ENCODE peak calls at places on chromosomes 5 and 9, in five cellular contexts. One of them, this sample, is unnamed.

GRCh38 chr9:137673871-137674270 is 55.1 kb downstream of the EHMT1 start:
- DNase-seq in A673: no peak
- DNase-seq in choroid plexus epithelial cell: peak; percentile 57
- DNase-seq in cardiac muscle cell: peak; percentile 34
- DNase-seq in CD8-positive, alpha-beta T cell: no peak
- DNase-seq in this sample: no peak

GRCh38 chr9:5375790-5376477 is 36.3 kb upstream of the RLN1 start:
- DNase-seq in A673: no peak
- DNase-seq in choroid plexus epithelial cell: peak; percentile 9
- DNase-seq in cardiac muscle cell: no peak
- DNase-seq in CD8-positive, alpha-beta T cell: no peak
- DNase-seq in this sample: no peak

GRCh38 chr5:79809743-79810142 is 120.1 kb downstream of the CMYA5 start:
- DNase-seq in A673: no peak
- DNase-seq in choroid plexus epithelial cell: no peak
- DNase-seq in cardiac muscle cell: no peak
- DNase-seq in CD8-positive, alpha-beta T cell: no peak
- DNase-seq in this sample: no peak

GRCh38 chr5:137342764-137343163 is 156.4 kb downstream of the SPOCK1 start:
- DNase-seq in A673: no peak
- DNase-seq in choroid plexus epithelial cell: peak; percentile 10
- DNase-seq in cardiac muscle cell: no peak
- DNase-seq in CD8-positive, alpha-beta T cell: no peak
- DNase-seq in this sample: no peak

GRCh38 chr5:173245319-173246134 is 10.5 kb upstream of the NKX2-5 start:
- DNase-seq in A673: no peak
- DNase-seq in choroid plexus epithelial cell: no peak
- DNase-seq in cardiac muscle cell: no peak
- DNase-seq in CD8-positive, alpha-beta T cell: no peak
- DNase-seq in this sample: no peak

GRCh38 chr9:123373941-123374340 is 17.9 kb downstream of the CRB2 start:
- DNase-seq in A673: no peak
- DNase-seq in choroid plexus epithelial cell: no peak
- DNase-seq in cardiac muscle cell: peak; percentile 44
- DNase-seq in CD8-positive, alpha-beta T cell: no peak
- DNase-seq in this sample: no peak

GRCh38 chr9:24413651-24414050 is 132.0 kb downstream of the IZUMO3 start:
- DNase-seq in A673: no peak
- DNase-seq in choroid plexus epithelial cell: peak; percentile 2
- DNase-seq in cardiac muscle cell: peak; percentile 4
- DNase-seq in CD8-positive, alpha-beta T cell: no peak
- DNase-seq in this sample: no peak

GRCh38 chr9:27763831-27764230 is 190.6 kb upstream of the C9orf72 start:
- DNase-seq in A673: no peak
- DNase-seq in choroid plexus epithelial cell: no peak
- DNase-seq in cardiac muscle cell: no peak
- DNase-seq in CD8-positive, alpha-beta T cell: no peak
- DNase-seq in this sample: no peak

GRCh38 chr9:36450110-36450732 is 50.2 kb upstream of the RNF38 start:
- DNase-seq in A673: peak; percentile 79
- DNase-seq in choroid plexus epithelial cell: peak; percentile 73
- DNase-seq in cardiac muscle cell: peak; percentile 68
- DNase-seq in CD8-positive, alpha-beta T cell: no peak
- DNase-seq in this sample: no peak

GRCh38 chr5:135468086-135468485 is 15.9 kb upstream of the TIFAB start:
- DNase-seq in A673: no peak
- DNase-seq in choroid plexus epithelial cell: no peak
- DNase-seq in cardiac muscle cell: no peak
- DNase-seq in CD8-positive, alpha-beta T cell: no peak
- DNase-seq in this sample: no peak

GRCh38 chr5:14665949-14666741 is 1.6 kb downstream of the OTULIN start:
- DNase-seq in A673: peak; percentile 43
- DNase-seq in choroid plexus epithelial cell: peak; percentile 39
- DNase-seq in cardiac muscle cell: no peak
- DNase-seq in CD8-positive, alpha-beta T cell: peak; percentile 68
- DNase-seq in this sample: peak; percentile 70

GRCh38 chr9:134313470-134313869 is 12.8 kb upstream of the RXRA start:
- DNase-seq in A673: no peak
- DNase-seq in choroid plexus epithelial cell: no peak
- DNase-seq in cardiac muscle cell: no peak
- DNase-seq in CD8-positive, alpha-beta T cell: peak; percentile 15
- DNase-seq in this sample: no peak

GRCh38 chr9:37921168-37921510 is 17.2 kb upstream of the SLC25A51 start:
- DNase-seq in A673: no peak
- DNase-seq in choroid plexus epithelial cell: no peak
- DNase-seq in cardiac muscle cell: no peak
- DNase-seq in CD8-positive, alpha-beta T cell: no peak
- DNase-seq in this sample: no peak

GRCh38 chr9:126113176-126113575 is 213.5 kb upstream of the MVB12B start:
- DNase-seq in A673: no peak
- DNase-seq in choroid plexus epithelial cell: no peak
- DNase-seq in cardiac muscle cell: no peak
- DNase-seq in CD8-positive, alpha-beta T cell: no peak
- DNase-seq in this sample: no peak

GRCh38 chr9:110198357-110198756 is 9.6 kb downstream of the C9orf152 start:
- DNase-seq in A673: no peak
- DNase-seq in choroid plexus epithelial cell: no peak
- DNase-seq in cardiac muscle cell: no peak
- DNase-seq in CD8-positive, alpha-beta T cell: no peak
- DNase-seq in this sample: no peak

GRCh38 chr5:38601843-38602424 is 45.5 kb upstream of the LIFR start:
- DNase-seq in A673: no peak
- DNase-seq in choroid plexus epithelial cell: peak; percentile 60
- DNase-seq in cardiac muscle cell: no peak
- DNase-seq in CD8-positive, alpha-beta T cell: no peak
- DNase-seq in this sample: no peak

GRCh38 chr5:150672237-150672883 is 11.3 kb downstream of the MYOZ3 start:
- DNase-seq in A673: peak; percentile 52
- DNase-seq in choroid plexus epithelial cell: no peak
- DNase-seq in cardiac muscle cell: peak; percentile 35
- DNase-seq in CD8-positive, alpha-beta T cell: no peak
- DNase-seq in this sample: no peak

GRCh38 chr5:96297867-96298266 is 135.2 kb downstream of the PCSK1 start:
- DNase-seq in A673: no peak
- DNase-seq in choroid plexus epithelial cell: peak; percentile 99
- DNase-seq in cardiac muscle cell: peak; percentile 96
- DNase-seq in CD8-positive, alpha-beta T cell: no peak
- DNase-seq in this sample: no peak

GRCh38 chr5:170451764-170452365 is 52.0 kb upstream of the KCNIP1 start:
- DNase-seq in A673: no peak
- DNase-seq in choroid plexus epithelial cell: peak; percentile 76
- DNase-seq in cardiac muscle cell: peak; percentile 87
- DNase-seq in CD8-positive, alpha-beta T cell: no peak
- DNase-seq in this sample: no peak

GRCh38 chr9:110106698-110107097 is 101.3 kb downstream of the C9orf152 start:
- DNase-seq in A673: no peak
- DNase-seq in choroid plexus epithelial cell: no peak
- DNase-seq in cardiac muscle cell: no peak
- DNase-seq in CD8-positive, alpha-beta T cell: no peak
- DNase-seq in this sample: no peak

GRCh38 chr5:147998704-147999103 is 65.1 kb upstream of the SPINK5 start:
- DNase-seq in A673: no peak
- DNase-seq in choroid plexus epithelial cell: no peak
- DNase-seq in cardiac muscle cell: no peak
- DNase-seq in CD8-positive, alpha-beta T cell: no peak
- DNase-seq in this sample: no peak

GRCh38 chr5:155753943-155754581 is 572.9 kb upstream of the SGCD start:
- DNase-seq in A673: no peak
- DNase-seq in choroid plexus epithelial cell: no peak
- DNase-seq in cardiac muscle cell: no peak
- DNase-seq in CD8-positive, alpha-beta T cell: no peak
- DNase-seq in this sample: no peak

GRCh38 chr5:174575043-174575442 is 149.3 kb upstream of the MSX2 start:
- DNase-seq in A673: no peak
- DNase-seq in choroid plexus epithelial cell: no peak
- DNase-seq in cardiac muscle cell: no peak
- DNase-seq in CD8-positive, alpha-beta T cell: no peak
- DNase-seq in this sample: no peak

GRCh38 chr5:174570662-174571061 is 153.7 kb upstream of the MSX2 start:
- DNase-seq in A673: no peak
- DNase-seq in choroid plexus epithelial cell: no peak
- DNase-seq in cardiac muscle cell: no peak
- DNase-seq in CD8-positive, alpha-beta T cell: no peak
- DNase-seq in this sample: no peak

GRCh38 chr5:174573210-174574014 is 151.0 kb upstream of the MSX2 start:
- DNase-seq in A673: no peak
- DNase-seq in choroid plexus epithelial cell: no peak
- DNase-seq in cardiac muscle cell: peak; percentile 35
- DNase-seq in CD8-positive, alpha-beta T cell: no peak
- DNase-seq in this sample: no peak

GRCh38 chr5:174572591-174572990 is 151.8 kb upstream of the MSX2 start:
- DNase-seq in A673: no peak
- DNase-seq in choroid plexus epithelial cell: no peak
- DNase-seq in cardiac muscle cell: no peak
- DNase-seq in CD8-positive, alpha-beta T cell: no peak
- DNase-seq in this sample: no peak

DNA sequence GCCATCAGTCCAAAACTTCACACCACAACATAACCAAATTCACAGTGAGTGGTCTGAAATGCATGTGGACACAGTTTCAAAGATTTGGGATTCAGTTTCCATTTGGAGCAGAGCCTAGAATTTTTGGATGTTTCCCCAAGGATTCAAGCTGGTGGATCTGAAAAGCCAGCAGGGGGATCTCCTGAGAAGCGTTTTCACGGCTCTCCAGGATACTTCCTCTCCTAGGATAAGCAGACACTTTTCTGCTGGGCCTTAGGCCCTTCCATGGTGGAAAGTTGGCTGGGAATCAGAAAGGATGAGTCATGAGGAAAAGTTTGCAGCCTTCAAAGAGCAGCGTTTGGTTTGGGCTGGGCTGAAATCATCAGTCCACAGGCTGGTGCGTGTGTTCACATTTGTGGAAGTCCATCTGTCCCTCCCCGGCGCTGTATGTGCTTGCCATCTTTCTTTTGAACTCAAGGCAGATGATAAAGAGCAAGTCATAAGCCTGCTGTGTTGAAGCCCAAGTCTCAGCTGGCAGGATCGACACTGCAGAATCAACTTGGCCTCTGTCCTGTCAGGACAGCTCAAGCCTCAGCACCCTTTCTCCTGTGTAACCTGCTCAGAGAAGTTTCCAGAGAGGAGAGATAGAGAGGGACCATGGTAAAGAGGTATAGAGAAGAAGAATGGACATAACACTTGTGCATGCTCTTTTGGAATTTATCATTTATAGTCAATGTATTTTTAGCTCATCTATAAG is 152.6 kb upstream of the MSX2 start:
- DNase-seq in A673: peak; percentile 86
- DNase-seq in choroid plexus epithelial cell: peak; percentile 85
- DNase-seq in cardiac muscle cell: peak; percentile 96
- DNase-seq in CD8-positive, alpha-beta T cell: no peak
- DNase-seq in this sample: no peak
- TF ChIP-seq CTCF in A673: peak; percentile 17
- TF ChIP-seq CTCF in choroid plexus epithelial cell: peak; percentile 36
- TF ChIP-seq CTCF in cardiac muscle cell: peak; percentile 66
- TF ChIP-seq CTCF in CD8-positive, alpha-beta T cell: no peak
- TF ChIP-seq CTCF in this sample: no peak

GRCh38 chr5:180648658-180649296 is 623 bp downstream of the FLT4 start:
- DNase-seq in A673: no peak
- DNase-seq in choroid plexus epithelial cell: no peak
- DNase-seq in cardiac muscle cell: no peak
- DNase-seq in CD8-positive, alpha-beta T cell: no peak
- DNase-seq in this sample: no peak
- H3K4me3 ChIP-seq in A673: peak overlapping the region; percentile 15
- H3K4me3 ChIP-seq in choroid plexus epithelial cell: no peak overlapping the region
- H3K4me3 ChIP-seq in cardiac muscle cell: peak overlapping the region; percentile 33
- H3K4me3 ChIP-seq in CD8-positive, alpha-beta T cell: peak overlapping the region; percentile 45
- H3K4me3 ChIP-seq in this sample: no peak overlapping the region

DNA sequence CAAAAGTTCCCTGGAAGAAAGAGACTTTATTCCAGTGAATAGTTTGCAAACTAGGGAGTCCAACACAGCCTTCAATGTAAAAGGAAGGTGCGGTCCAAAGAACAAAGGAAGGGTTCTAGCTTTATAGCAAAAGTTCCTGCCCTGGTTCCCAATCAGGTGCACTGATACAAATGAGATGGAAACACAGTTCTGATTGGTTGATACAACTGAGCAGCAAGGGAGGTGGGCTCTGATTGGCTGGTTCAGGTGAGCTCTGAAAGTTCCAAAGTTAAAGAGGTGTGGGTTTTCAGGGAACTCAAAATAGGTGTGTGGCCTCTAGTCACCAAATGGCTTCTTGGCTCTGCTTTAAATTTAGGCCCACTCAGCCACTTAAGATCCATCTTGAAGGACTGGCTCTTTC is 43.1 kb downstream of the P4HA2 start:
- DNase-seq in A673: no peak
- DNase-seq in choroid plexus epithelial cell: no peak
- DNase-seq in cardiac muscle cell: no peak
- DNase-seq in CD8-positive, alpha-beta T cell: no peak
- DNase-seq in this sample: no peak
- TF ChIP-seq CTCF in A673: no peak
- TF ChIP-seq CTCF in choroid plexus epithelial cell: no peak
- TF ChIP-seq CTCF in cardiac muscle cell: no peak
- TF ChIP-seq CTCF in CD8-positive, alpha-beta T cell: no peak
- TF ChIP-seq CTCF in this sample: no peak

DNA sequence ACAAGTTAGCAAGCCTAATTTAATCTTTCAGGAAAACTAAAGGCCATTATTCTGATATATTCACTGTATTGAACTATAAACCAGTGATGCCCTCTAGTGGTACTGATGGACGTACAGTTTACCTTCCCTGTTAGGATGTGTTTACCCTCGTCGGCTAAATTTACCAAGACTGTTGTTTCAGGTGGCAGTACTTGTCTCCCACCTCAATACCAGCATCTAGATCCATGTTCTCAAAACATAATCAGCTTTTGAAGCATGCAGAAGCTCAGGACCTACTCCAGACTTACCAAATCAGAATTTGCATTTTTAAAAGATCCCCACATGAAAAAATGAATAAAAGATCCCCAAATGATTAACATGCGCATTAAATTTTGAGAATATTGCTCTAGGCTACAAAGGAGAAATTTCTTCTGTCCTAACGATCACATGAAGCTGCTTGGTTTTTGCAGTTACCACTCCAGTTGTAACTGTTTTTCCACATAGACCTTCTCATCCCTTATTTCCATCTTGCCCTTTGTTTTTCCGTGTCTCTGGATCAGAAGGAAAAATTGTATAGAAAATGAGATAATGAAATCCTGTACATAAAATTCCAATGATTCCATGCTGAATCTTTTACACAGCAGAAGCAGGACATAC is 3.2 kb upstream of the BAAT start:
- DNase-seq in A673: peak; percentile 70
- DNase-seq in choroid plexus epithelial cell: peak; percentile 74
- DNase-seq in cardiac muscle cell: peak; percentile 67
- DNase-seq in CD8-positive, alpha-beta T cell: no peak
- DNase-seq in this sample: no peak
- H3K4me3 ChIP-seq in A673: no peak overlapping the region
- H3K4me3 ChIP-seq in choroid plexus epithelial cell: no peak overlapping the region
- H3K4me3 ChIP-seq in cardiac muscle cell: no peak overlapping the region
- H3K4me3 ChIP-seq in CD8-positive, alpha-beta T cell: no peak overlapping the region
- H3K4me3 ChIP-seq in this sample: no peak overlapping the region